ENCODE peak calls at places on chromosomes 7 and 10, in five cellular contexts. Q is pons; W is T-helper 1 cell; Y is AG09309; X is activated CD4-positive, alpha-beta T cell treated with anti-CD3 and anti-CD28 coated beads, Interleukin-2, amount 50 U/mL, for 48 hours. U is an unnamed sample.
A peak's percentile ranks its signal among the peaks of the same experiment; 100 is the strongest.

GRCh38 chr7:36863901-36864701 is 139.8 kb upstream of the AOAH start:
- DNase-seq in W (no peak), Q (no peak), Y (no peak), X (no peak), U (no peak)

GRCh38 chr7:4667776-4668509 is 14.2 kb upstream of the FOXK1 start:
- DNase-seq in Y (peak; percentile 84), W (no peak), Q (no peak), X (no peak), U (no peak)

GRCh38 chr10:49176310-49177268 is 11.6 kb downstream of the TMEM273 start:
- DNase-seq in Y (no peak), W (no peak), Q (no peak), X (no peak), U (no peak)

GRCh38 chr10:21318768-21319167 is 206.7 kb downstream of the SKIDA1 start:
- DNase-seq in Q (no peak), W (no peak), Y (no peak), X (no peak), U (no peak)

GRCh38 chr10:120180160-120180559 is 276.9 kb upstream of the PLPP4 start:
- DNase-seq in X (no peak), Q (no peak), W (no peak), Y (no peak), U (no peak)

GRCh38 chr7:129458171-129458570 is 23.9 kb downstream of the STRIP2 start:
- DNase-seq in Q (no peak), Y (no peak), W (no peak), X (no peak), U (no peak)

GRCh38 chr10:99382181-99382580 is 48.2 kb downstream of the GOT1 start:
- DNase-seq in W (no peak), Y (no peak), X (no peak), Q (no peak), U (no peak)

GRCh38 chr7:1096156-1097119 is 8.5 kb downstream of the GPER1 start:
- DNase-seq in Y (no peak), Q (no peak), W (no peak), X (no peak), U (no peak)

GRCh38 chr7:139899328-139900020 is 70.4 kb downstream of the TBXAS1 start:
- DNase-seq in Q (no peak), Y (no peak), X (no peak), W (no peak), U (no peak)

GRCh38 chr7:2931034-2931415 is 86.9 kb upstream of the GNA12 start:
- DNase-seq in Q (no peak), Y (no peak), X (no peak), W (no peak), U (no peak)

GRCh38 chr7:27096756-27097514 is 1.1 kb upstream of the HOXA1 start:
- DNase-seq in Q (no peak), W (no peak), X (peak; percentile 12), Y (no peak), U (no peak)

GRCh38 chr7:47371733-47372368 is 210.1 kb downstream of the TNS3 start:
- DNase-seq in Y (no peak), W (no peak), Q (no peak), X (no peak), U (no peak)

GRCh38 chr7:131027287-131027773 is 293.3 kb upstream of the KLF14 start:
- DNase-seq in W (peak; percentile 34), X (peak; percentile 70), Y (peak; percentile 89), Q (no peak), U (peak; percentile 16)

GRCh38 chr7:107047902-107048782 is 3.6 kb downstream of the PRKAR2B start:
- DNase-seq in Y (no peak), W (no peak), X (no peak), Q (no peak), U (no peak)